ENCODE peak calls at places on chromosomes 13 and 19, in eight cellular contexts. M is hepatocyte, R is mesothelial cell of epicardium, F is upper lobe of right lung, H is tibial nerve, E is A549, V is spleen, J is heart right ventricle. Y is an unnamed sample.
A peak's percentile ranks its signal among the peaks of the same experiment; 100 is the strongest.

GRCh38 chr19:58374200-58374599 is 6.6 kb downstream of the ZNF837 start:
- DNase-seq in M (no peak), R (no peak), F (no peak), H (no peak), E (no peak), V (no peak), J (no peak), Y (no peak)

GRCh38 chr13:73417012-73417615 is 358.3 kb downstream of the KLF5 start:
- DNase-seq in M (no peak), R (no peak), F (no peak), H (no peak), E (peak; percentile 37), V (no peak), J (no peak), Y (no peak)

GRCh38 chr13:112619730-112620639 is 32.0 kb upstream of the TUBGCP3 start:
- DNase-seq in M (peak; percentile 59), R (no peak), F (no peak), H (no peak), E (peak; percentile 7), V (peak; percentile 30), J (no peak), Y (no peak)

GRCh38 chr13:98890186-98890585 is 87.7 kb downstream of the DOCK9 start:
- DNase-seq in M (peak; percentile 48), R (no peak), F (no peak), H (peak; percentile 53), E (no peak), V (no peak), J (no peak), Y (no peak)

GRCh38 chr13:34145061-34145460 is 327.1 kb downstream of the RFC3 start:
- DNase-seq in M (no peak), R (no peak), F (no peak), H (no peak), E (no peak), V (no peak), J (no peak), Y (no peak)

GRCh38 chr19:33569822-33570221 is 48.2 kb upstream of the PEPD start:
- DNase-seq in M (no peak), R (no peak), F (no peak), H (no peak), E (no peak), V (no peak), J (no peak), Y (no peak)

GRCh38 chr19:45828945-45829344 is 13.8 kb upstream of the RSPH6A start:
- DNase-seq in M (no peak), R (no peak), F (peak; percentile 62), H (no peak), E (no peak), V (no peak), J (no peak), Y (no peak)

GRCh38 chr19:7729831-7730285 is 2.1 kb downstream of the CLEC4G start:
- DNase-seq in M (no peak), R (no peak), F (no peak), H (no peak), E (no peak), V (peak; percentile 79), J (no peak), Y (no peak)

GRCh38 chr13:46057251-46058015 is 4.9 kb upstream of the ZC3H13 start:
- DNase-seq in M (no peak), R (no peak), F (no peak), H (no peak), E (no peak), V (no peak), J (no peak), Y (no peak)

DNA sequence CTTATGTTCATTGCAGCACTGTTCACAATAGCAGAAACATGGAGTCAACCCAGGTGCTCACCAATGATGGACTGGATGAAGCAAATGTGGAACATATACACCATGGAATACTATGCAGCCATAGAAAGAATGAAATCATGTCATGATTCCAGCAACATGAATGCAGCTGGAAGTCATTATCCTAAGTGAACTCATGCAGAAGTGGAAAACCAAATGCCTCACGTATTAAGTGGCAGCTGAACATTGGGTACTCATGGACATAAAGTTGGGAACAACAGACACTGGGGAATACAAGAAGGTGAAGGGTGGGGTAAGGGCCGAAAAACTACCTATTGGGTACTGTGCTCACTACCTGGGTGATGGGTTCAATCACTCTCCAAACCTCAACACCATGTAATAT is 915.9 kb downstream of the UQCRFS1 start:
- DNase-seq in M (no peak), R (no peak), F (no peak), H (no peak), E (no peak), V (no peak), J (no peak), Y (no peak)
- TF ChIP-seq CTCF in M (no peak), R (no peak), F (no peak), H (no peak), E (no peak), V (no peak), J (no peak), Y (no peak)

DNA sequence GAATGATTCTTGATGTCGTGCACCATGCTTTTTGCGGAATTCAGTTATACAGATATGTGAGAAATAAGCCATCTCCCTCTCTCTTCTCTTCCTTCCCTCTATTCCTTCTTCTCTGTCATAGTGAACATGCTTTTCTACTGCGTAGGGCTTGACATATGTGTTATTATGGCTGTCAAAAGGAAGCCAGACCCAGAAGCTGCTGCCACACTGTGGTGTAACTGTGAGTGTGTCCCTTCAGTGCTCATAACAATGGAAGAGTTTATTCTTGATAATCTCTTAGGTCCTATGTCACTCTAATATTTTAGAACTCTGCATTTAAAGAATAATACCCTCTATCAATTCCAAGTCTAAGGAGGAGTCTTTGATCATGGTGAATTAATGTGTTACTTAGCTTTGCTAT is 208.9 kb upstream of the TMTC4 start:
- DNase-seq in M (no peak), R (no peak), F (no peak), H (no peak), E (no peak), V (no peak), J (no peak), Y (no peak)
- TF ChIP-seq CTCF in M (peak; percentile 19), R (no peak), F (no peak), H (no peak), E (no peak), V (no peak), J (no peak), Y (no peak)

GRCh38 chr19:44113784-44114390 is 688 bp downstream of the ZNF225 start:
- DNase-seq in M (no peak), R (no peak), F (no peak), H (no peak), E (no peak), V (peak; percentile 73), J (no peak), Y (no peak)

GRCh38 chr19:44109458-44109857 is 3.7 kb upstream of the ZNF225 start:
- DNase-seq in M (no peak), R (no peak), F (no peak), H (no peak), E (no peak), V (no peak), J (no peak), Y (no peak)

GRCh38 chr19:44111910-44112463 is 1.2 kb upstream of the ZNF225 start:
- DNase-seq in M (peak; percentile 85), R (no peak), F (no peak), H (no peak), E (no peak), V (no peak), J (no peak), Y (no peak)

GRCh38 chr19:44112802-44113137 is 429 bp upstream of the ZNF225 start:
- DNase-seq in M (no peak), R (no peak), F (no peak), H (no peak), E (no peak), V (no peak), J (no peak), Y (no peak)

DNA sequence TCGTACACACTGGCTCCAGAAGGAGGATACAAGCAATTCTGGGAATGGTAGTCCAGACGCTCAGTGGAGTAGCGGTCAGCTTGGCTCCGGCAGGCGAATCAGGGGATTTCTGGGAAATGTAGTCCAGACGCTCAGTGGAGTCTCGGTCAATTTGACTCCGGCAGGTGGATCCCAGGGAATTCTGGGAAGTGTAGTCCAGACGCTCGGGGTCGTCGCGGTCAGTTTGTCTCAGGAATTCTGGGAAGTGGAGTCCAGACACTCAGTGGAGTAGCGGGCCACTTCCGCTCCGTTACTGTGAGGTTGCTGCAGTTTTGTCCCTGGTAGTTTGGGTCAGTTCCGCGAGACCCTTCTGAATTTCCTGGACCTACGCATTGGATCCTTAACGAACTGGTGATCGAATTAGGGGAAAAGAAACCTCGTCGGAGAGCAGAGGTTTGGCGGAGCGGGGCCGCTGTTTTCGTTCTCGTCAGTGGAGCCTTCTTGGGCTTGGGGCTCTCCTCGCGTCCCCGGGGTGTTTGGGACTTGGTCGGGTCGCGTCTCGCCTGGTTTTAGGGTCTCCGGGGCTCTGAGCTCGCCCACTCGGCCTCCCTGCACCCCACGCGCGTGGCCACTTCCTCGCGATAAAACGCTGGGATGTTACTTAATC is at the start of gene ZNF225:
- DNase-seq in M (peak; percentile 97), R (peak; percentile 82), F (peak; percentile 94), H (peak; percentile 94), E (peak; percentile 99), V (peak; percentile 94), J (peak; percentile 87), Y (peak; percentile 75)
- TF ChIP-seq CTCF in M (no peak), R (no peak), F (no peak), H (no peak), E (no peak), V (peak; percentile 19), J (peak; percentile 4), Y (no peak)

GRCh38 chr13:114279146-114279545 is 2.3 kb upstream of the UPF3A start:
- DNase-seq in M (no peak), R (no peak), F (no peak), H (no peak), E (no peak), V (no peak), J (no peak), Y (no peak)

GRCh38 chr13:114283581-114283980 is 2.2 kb downstream of the UPF3A start:
- DNase-seq in M (peak; percentile 21), R (no peak), F (no peak), H (no peak), E (no peak), V (peak; percentile 15), J (no peak), Y (no peak)

GRCh38 chr13:114282143-114282685 is 813 bp downstream of the UPF3A start:
- DNase-seq in M (peak; percentile 82), R (peak; percentile 34), F (peak; percentile 78), H (no peak), E (peak; percentile 71), V (peak; percentile 90), J (peak; percentile 38), Y (no peak)

GRCh38 chr13:114279770-114280169 is 1.6 kb upstream of the UPF3A start:
- DNase-seq in M (no peak), R (no peak), F (no peak), H (no peak), E (no peak), V (peak; percentile 56), J (no peak), Y (no peak)

DNA sequence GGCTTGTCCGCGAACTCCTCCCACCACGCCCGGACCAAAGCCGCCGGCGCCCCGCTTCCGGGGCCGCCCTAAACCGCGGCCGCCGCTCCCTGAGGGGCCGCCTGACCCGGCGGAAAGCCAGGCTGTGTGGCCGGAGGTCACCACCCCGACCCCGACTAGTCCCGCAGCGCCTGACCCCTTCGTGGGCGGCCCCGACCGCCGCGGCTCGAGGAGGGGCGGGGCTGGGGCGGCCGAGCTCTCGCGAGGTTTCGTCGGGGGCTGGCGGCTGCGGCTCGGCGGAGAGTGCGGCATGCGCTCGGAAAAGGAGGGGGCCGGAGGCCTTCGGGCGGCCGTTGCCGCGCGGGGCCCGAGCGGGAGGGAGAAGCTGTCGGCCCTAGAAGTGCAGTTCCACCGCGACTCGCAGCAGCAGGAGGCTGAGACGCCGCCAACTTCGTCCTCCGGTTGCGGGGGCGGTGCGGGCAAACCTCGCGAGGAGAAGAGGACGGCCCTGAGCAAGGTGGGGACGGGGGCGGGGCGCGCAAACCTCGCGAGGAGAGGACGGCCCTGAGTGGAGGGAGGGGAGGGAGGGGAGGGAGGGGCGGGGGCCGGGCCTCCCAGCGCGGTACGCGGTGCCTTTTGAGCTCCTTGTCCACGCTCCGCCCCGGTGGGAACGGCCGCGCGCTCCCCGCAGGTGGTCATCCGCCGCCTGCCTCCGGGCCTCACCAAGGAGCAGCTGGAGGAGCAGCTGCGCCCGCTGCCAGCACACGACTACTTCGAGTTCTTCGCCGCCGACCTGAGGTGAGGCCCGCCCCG is at the start of gene UPF3A:
- DNase-seq in M (peak; percentile 94), R (peak; percentile 78), F (peak; percentile 96), H (peak; percentile 79), E (peak; percentile 91), V (peak; percentile 97), J (peak; percentile 93), Y (peak; percentile 67)
- TF ChIP-seq CTCF in M (no peak), R (no peak), F (no peak), H (no peak), E (no peak), V (no peak), J (no peak), Y (no peak)

Y was measured in omental fat pad.